ENCODE peak calls at places on chromosome 18, in four cellular contexts. X is Daoy, H is AG10803, K is NCI-H1105. C is an unnamed sample.

GRCh38 chr18:46398625-46399024 is 258.4 kb downstream of the LOXHD1 start:
- DNase-seq in X (no peak), H (no peak), K (no peak), C (no peak)

GRCh38 chr18:47883771-47884413 is 46.6 kb downstream of the SMAD2 start:
- DNase-seq in X (peak), H (peak), K (peak), C (no peak)

GRCh38 chr18:2846638-2847340 is at the start of gene EMILIN2:
- DNase-seq in X (peak), H (peak), K (no peak), C (peak)

GRCh38 chr18:10089881-10090280 is 176.1 kb downstream of the VAPA start:
- DNase-seq in X (no peak), H (no peak), K (no peak), C (no peak)

GRCh38 chr18:22710628-22711380 is 222.3 kb upstream of the RBBP8 start:
- DNase-seq in X (peak), H (peak), K (no peak), C (no peak)

GRCh38 chr18:62658028-62658427 is 57.3 kb upstream of the PHLPP1 start:
- DNase-seq in X (no peak), H (no peak), K (no peak), C (no peak)

GRCh38 chr18:49016648-49017539 is 66.1 kb upstream of the SMAD7 start:
- DNase-seq in X (peak), H (peak), K (no peak), C (no peak)

GRCh38 chr18:77081387-77081773 is 51.2 kb downstream of the MBP start:
- DNase-seq in X (no peak), H (peak), K (no peak), C (no peak)

GRCh38 chr18:27202771-27203170 is 17.7 kb upstream of the CHST9 start:
- DNase-seq in X (peak), H (no peak), K (no peak), C (no peak)

GRCh38 chr18:67531929-67532328 is 15.4 kb upstream of the DSEL start:
- DNase-seq in X (no peak), H (no peak), K (no peak), C (no peak)

GRCh38 chr18:45112682-45113081 is 432.0 kb downstream of the SETBP1 start:
- DNase-seq in X (no peak), H (no peak), K (no peak), C (no peak)

GRCh38 chr18:75544496-75544895 is 117.0 kb upstream of the SMIM21 start:
- DNase-seq in X (peak), H (peak), K (peak), C (no peak)

GRCh38 chr18:46946656-46947282 is 29.4 kb downstream of the KATNAL2 start:
- DNase-seq in X (no peak), H (peak), K (peak), C (peak)

GRCh38 chr18:3012306-3012919 is 531 bp downstream of the LPIN2 start:
- DNase-seq in X (peak), H (no peak), K (no peak), C (no peak)

C was measured in GM20000.